ENCODE peak calls at places on chromosomes 2 and 18, in nine cellular contexts. O is type B pancreatic cell; B is posterior cingulate gyrus; H is AG10803; W is activated CD8-positive, alpha-beta memory T cell treated with anti-CD3 and anti-CD28 coated beads for 4 hours; M is HL-60; Q is activated CD8-positive, alpha-beta T cell treated with anti-CD3 and anti-CD28 coated beads, Interleukin-2, amount 10 ng/mL, durations not matched to agents 7 days and 5 days; P is psoas muscle; I is endothelial cell of umbilical vein. R is an unnamed sample.

GRCh38 chr2:199070550-199070949 is 387.2 kb downstream of the SATB2 start:
- DNase-seq in I (no peak), W (no peak), M (no peak), P (no peak), Q (no peak), H (no peak), O (no peak), B (no peak), R (no peak)

GRCh38 chr18:48295586-48296311 is 113.4 kb downstream of the ZBTB7C start:
- DNase-seq in I (no peak), W (no peak), H (no peak), O (peak; percentile 60), Q (peak; percentile 9), B (no peak), M (no peak), P (no peak), R (no peak)

GRCh38 chr2:219592721-219593120 is 4.9 kb upstream of the STK11IP start:
- DNase-seq in B (no peak), M (no peak), W (no peak), O (no peak), I (no peak), Q (no peak), H (no peak), P (no peak), R (no peak)

GRCh38 chr2:209525834-209526281 is 102.0 kb downstream of the MAP2 start:
- DNase-seq in M (peak; percentile 26), B (no peak), I (peak; percentile 91), O (no peak), Q (no peak), H (peak; percentile 87), P (no peak), W (no peak), R (no peak)

GRCh38 chr2:33131820-33132219 is 185.1 kb downstream of the LTBP1 start:
- DNase-seq in P (no peak), H (peak; percentile 67), B (no peak), W (no peak), Q (no peak), M (no peak), O (no peak), I (no peak), R (no peak)

GRCh38 chr18:32243358-32243757 is 53.5 kb downstream of the MEP1B start:
- DNase-seq in M (no peak), B (no peak), P (no peak), Q (no peak), H (no peak), I (no peak), O (no peak), W (no peak), R (no peak)

GRCh38 chr2:206230060-206230890 is 44.2 kb upstream of the ZDBF2 start:
- DNase-seq in P (no peak), H (peak; percentile 9), Q (no peak), M (no peak), B (no peak), W (no peak), O (no peak), I (no peak), R (no peak)

GRCh38 chr18:24271381-24272331 is 126.0 kb downstream of the OSBPL1A start:
- DNase-seq in I (peak; percentile 78), O (peak; percentile 84), H (peak; percentile 71), B (peak; percentile 91), Q (peak; percentile 29), M (peak; percentile 45), W (no peak), P (peak; percentile 77), R (peak; percentile 49)

GRCh38 chr2:173891315-173892037 is 73.7 kb downstream of the SP3 start:
- DNase-seq in B (no peak), Q (no peak), M (no peak), O (no peak), I (no peak), H (no peak), P (no peak), W (no peak), R (no peak)

GRCh38 chr18:47747260-47747795 is 183.1 kb downstream of the SMAD2 start:
- DNase-seq in O (peak; percentile 43), Q (no peak), I (no peak), W (no peak), B (no peak), P (no peak), H (no peak), M (no peak), R (no peak)

GRCh38 chr18:61435064-61435652 is 101.9 kb downstream of the CDH20 start:
- DNase-seq in W (no peak), O (no peak), B (no peak), M (peak; percentile 17), P (no peak), I (peak; percentile 36), Q (no peak), H (peak; percentile 8), R (no peak)

GRCh38 chr2:127770973-127771735 is 39.8 kb downstream of the WDR33 start:
- DNase-seq in B (no peak), P (no peak), M (no peak), I (peak; percentile 69), O (no peak), Q (no peak), W (no peak), H (peak; percentile 79), R (no peak)

GRCh38 chr2:239214725-239215124 is 186.1 kb downstream of the HDAC4 start:
- DNase-seq in I (no peak), B (no peak), P (no peak), W (no peak), Q (no peak), O (no peak), M (no peak), H (no peak), R (no peak)